ENCODE peak calls at places on chromosomes 2 and 18, in five cellular contexts. J, C, G, A and W are unnamed samples.

GRCh38 chr18:57429607-57430165 is 5.5 kb upstream of the ONECUT2 start:
- DNase-seq in A (no peak), G (no peak), C (no peak), J (no peak), W (no peak)

GRCh38 chr2:201235865-201236811 is 24.2 kb upstream of the CASP8 start:
- DNase-seq in A (peak), G (peak), J (peak), C (no peak), W (peak)

GRCh38 chr2:44087037-44087713 is 81.5 kb upstream of the PPM1B start:
- DNase-seq in C (peak), G (peak), J (peak), A (peak), W (peak)

GRCh38 chr2:191657977-191658376 is 20.0 kb upstream of the NABP1 start:
- DNase-seq in C (no peak), A (no peak), G (no peak), J (no peak), W (no peak)

GRCh38 chr2:234502285-234502918 is 5.5 kb upstream of the ARL4C start:
- DNase-seq in J (no peak), A (no peak), G (no peak), C (no peak), W (no peak)

GRCh38 chr2:25373269-25373981 is 31.7 kb upstream of the DNMT3A start:
- DNase-seq in G (no peak), C (peak), A (peak), J (no peak), W (no peak)

GRCh38 chr2:54570321-54570881 is 114.3 kb downstream of the SPTBN1 start:
- DNase-seq in A (no peak), G (no peak), C (no peak), J (no peak), W (no peak)

GRCh38 chr2:80896576-80896975 is 592.0 kb upstream of the LRRTM1 start:
- DNase-seq in A (no peak), J (peak), G (no peak), C (no peak), W (peak)

GRCh38 chr2:171958475-171958874 is 36.2 kb downstream of the HAT1 start:
- DNase-seq in C (no peak), J (no peak), A (no peak), G (no peak), W (no peak)

GRCh38 chr2:154960802-154961583 is 262.5 kb downstream of the KCNJ3 start:
- DNase-seq in C (no peak), J (no peak), G (no peak), A (no peak), W (no peak)

GRCh38 chr2:85468704-85469349 is 50.3 kb downstream of the SH2D6 start:
- DNase-seq in G (peak), A (peak), C (peak), J (no peak), W (no peak)

GRCh38 chr2:16207611-16208010 is 267.3 kb downstream of the MYCN start:
- DNase-seq in J (no peak), A (no peak), G (no peak), C (no peak), W (no peak)

GRCh38 chr18:50707841-50708240 is 112.0 kb downstream of the MRO start:
- DNase-seq in A (no peak), J (no peak), G (no peak), C (no peak), W (no peak)

GRCh38 chr2:241733391-241734207 is 831 bp upstream of the D2HGDH start:
- DNase-seq in A (peak), J (no peak), G (no peak), C (no peak), W (no peak)

GRCh38 chr2:201414099-201415023 is 36.9 kb downstream of the TRAK2 start:
- DNase-seq in J (no peak), G (peak), C (no peak), A (no peak), W (no peak)

GRCh38 chr18:1036926-1037325 is 132.3 kb downstream of the ADCYAP1 start:
- DNase-seq in J (no peak), C (no peak), G (no peak), A (no peak), W (no peak)

GRCh38 chr2:97935719-97936161 is 60.0 kb downstream of the TMEM131 start:
- DNase-seq in A (no peak), J (no peak), C (no peak), G (peak), W (no peak)

GRCh38 chr2:54020793-54021414 is 50.1 kb upstream of the PSME4 start:
- DNase-seq in G (no peak), J (no peak), A (no peak), C (no peak), W (no peak)

GRCh38 chr2:29269095-29270090 is 154.2 kb downstream of the CLIP4 start:
- DNase-seq in A (no peak), G (no peak), J (no peak), C (no peak), W (peak)

GRCh38 chr2:95392320-95392719 is 10.2 kb upstream of the FAHD2A start:
- DNase-seq in A (no peak), J (no peak), G (no peak), C (no peak), W (no peak)

GRCh38 chr2:95393901-95394300 is 8.6 kb upstream of the FAHD2A start:
- DNase-seq in J (no peak), C (no peak), A (no peak), G (no peak), W (no peak)

GRCh38 chr2:95391641-95392310 is 10.7 kb upstream of the FAHD2A start:
- DNase-seq in A (no peak), G (no peak), J (no peak), C (no peak), W (no peak)

GRCh38 chr2:95390881-95391321 is 11.6 kb upstream of the FAHD2A start:
- DNase-seq in G (no peak), A (no peak), C (no peak), J (no peak), W (no peak)

DNA sequence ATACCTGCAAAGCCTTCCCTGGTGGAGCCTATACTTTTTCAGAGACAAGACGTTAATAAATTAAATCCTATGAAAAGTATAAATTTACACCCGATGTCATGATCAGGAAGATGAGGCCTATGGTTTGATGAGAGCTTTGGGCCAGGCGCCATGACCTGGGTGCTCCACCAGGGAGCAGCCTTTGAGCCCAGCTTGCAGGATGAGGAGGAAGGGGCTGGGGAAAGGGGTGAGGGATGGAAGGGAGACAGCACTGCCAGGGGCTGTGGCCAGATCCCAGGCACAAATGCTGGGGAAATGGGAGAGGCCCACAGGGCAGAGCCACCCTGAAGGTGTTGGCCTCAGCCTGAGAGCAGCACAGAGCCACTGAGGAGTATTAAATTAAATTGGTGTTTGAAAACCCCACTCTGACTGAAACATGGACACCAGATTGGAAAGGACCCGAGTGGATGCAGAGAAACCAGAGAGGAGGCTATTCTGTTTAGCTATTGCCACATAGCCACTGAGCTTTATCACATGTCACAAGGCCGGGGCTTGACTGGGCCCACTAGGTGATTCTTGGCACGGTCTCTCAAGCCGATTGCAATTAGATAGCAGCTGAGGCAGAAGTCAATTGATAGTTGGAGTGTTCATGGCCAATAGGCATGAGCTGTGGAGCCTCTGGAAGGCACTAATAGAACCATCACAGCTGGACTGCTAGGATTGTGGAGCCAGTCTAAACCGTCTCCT is 9.6 kb upstream of the FAHD2A start:
- DNase-seq in A (no peak), G (no peak), C (no peak), J (peak), W (no peak)
- TF ChIP-seq CTCF in A (no peak), G (peak), C (no peak), J (no peak), W (peak)

DNA sequence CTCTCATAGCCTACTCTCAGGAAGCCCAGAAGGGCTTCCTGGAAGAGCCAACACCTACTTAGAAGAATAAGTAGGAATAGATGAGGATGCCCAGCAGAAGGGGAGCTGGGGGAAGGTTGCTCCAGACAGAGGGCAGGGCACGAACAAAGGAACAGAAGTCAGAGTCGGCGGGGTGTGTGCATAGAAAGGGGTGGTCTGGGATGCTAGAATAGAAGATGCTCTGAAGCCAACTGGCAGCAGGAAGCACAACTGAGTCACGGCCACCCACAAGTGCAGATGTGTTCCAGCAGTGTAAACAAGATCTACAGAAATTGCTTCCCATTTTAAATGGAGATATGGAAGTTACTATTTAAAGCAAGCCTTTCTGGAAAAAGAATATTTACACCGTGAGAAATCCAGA is 131.0 kb downstream of the ZNF532 start:
- DNase-seq in C (peak), J (no peak), A (no peak), G (no peak), W (no peak)
- TF ChIP-seq CTCF in C (no peak), J (no peak), A (no peak), G (no peak), W (no peak)

DNA sequence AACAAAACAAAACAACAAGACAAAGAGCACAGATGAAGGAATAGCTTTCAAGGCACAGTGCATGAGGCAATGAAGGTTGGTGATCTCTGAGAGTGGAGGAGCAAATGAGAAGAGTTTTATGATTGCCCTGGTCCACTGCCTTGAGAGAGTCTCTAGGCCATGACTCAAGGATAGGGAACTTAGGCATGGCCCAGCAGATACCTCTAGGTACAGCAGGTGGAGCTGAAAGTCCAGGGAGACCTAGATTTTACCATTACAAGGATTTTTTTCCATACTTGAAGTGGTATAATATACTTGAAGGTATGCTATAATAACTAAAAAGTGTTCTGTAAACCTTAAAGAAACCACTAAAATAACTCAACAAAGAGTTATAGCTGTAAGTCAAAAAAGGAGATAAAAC is 239.5 kb upstream of the KLHL29 start:
- DNase-seq in G (no peak), A (no peak), J (no peak), C (no peak), W (no peak)
- TF ChIP-seq CTCF in G (no peak), A (no peak), J (no peak), C (no peak), W (no peak)

GRCh38 chr2:224930990-224931389 is 111.3 kb downstream of the DOCK10 start:
- DNase-seq in J (no peak), C (no peak), G (no peak), A (peak), W (no peak)
- TF ChIP-seq CTCF in J (no peak), C (no peak), G (no peak), A (no peak), W (no peak)

DNA sequence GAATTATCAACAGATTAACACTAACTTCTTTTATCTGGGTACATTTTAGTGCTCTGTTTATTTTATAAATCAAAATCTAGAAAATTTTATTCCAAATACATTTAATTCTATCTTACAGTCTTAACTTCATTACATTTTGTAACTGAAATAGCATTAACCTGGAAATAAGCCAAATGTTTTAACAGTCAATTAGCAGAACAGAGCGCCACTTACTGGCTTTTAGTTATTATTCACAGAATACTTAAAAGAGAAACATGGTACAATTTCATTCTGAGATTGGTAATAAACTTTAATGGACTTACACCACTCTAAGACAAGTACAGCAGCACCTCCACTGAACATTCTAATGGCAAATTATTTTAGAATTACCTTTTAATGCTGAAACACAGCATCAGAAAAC is 38.6 kb downstream of the SS18 start:
- DNase-seq in G (no peak), A (no peak), J (no peak), C (no peak), W (no peak)
- TF ChIP-seq CTCF in G (no peak), A (no peak), J (no peak), C (no peak), W (no peak)

GRCh38 chr2:231900975-231901374 is 25.2 kb downstream of the NPPC start:
- DNase-seq in C (no peak), A (no peak), J (peak), G (no peak), W (peak)
- TF ChIP-seq CTCF in C (no peak), A (no peak), J (no peak), G (no peak), W (no peak)